ENCODE peak calls at places on chromosome 5, in six cellular contexts. S, Y, W, L, P and U are unnamed samples.

GRCh38 chr5:93915142-93915553 is 173.7 kb upstream of the POU5F2 start:
- DNase-seq in P (peak; percentile 51), L (no peak), Y (peak; percentile 21), S (no peak), W (no peak), U (peak; percentile 26)

GRCh38 chr5:88727705-88728313 is 155.2 kb downstream of the MEF2C start:
- DNase-seq in L (no peak), W (no peak), S (no peak), Y (no peak), P (peak; percentile 10), U (no peak)

GRCh38 chr5:15506146-15506545 is 6.2 kb downstream of the FBXL7 start:
- DNase-seq in S (no peak), P (no peak), L (no peak), W (no peak), Y (no peak), U (no peak)

GRCh38 chr5:53482717-53483638 is 2.5 kb downstream of the FST start:
- DNase-seq in P (no peak), L (no peak), Y (peak; percentile 27), W (peak; percentile 32), S (peak; percentile 5), U (no peak)

GRCh38 chr5:67502951-67503350 is 306.4 kb upstream of the CD180 start:
- DNase-seq in L (no peak), Y (no peak), P (no peak), W (no peak), S (no peak), U (no peak)

GRCh38 chr5:43649256-43649655 is 46.3 kb downstream of the NNT start:
- DNase-seq in P (no peak), W (no peak), L (no peak), Y (peak; percentile 48), S (no peak), U (no peak)

GRCh38 chr5:175681975-175682354 is 24.1 kb downstream of the HRH2 start:
- DNase-seq in W (no peak), S (no peak), Y (no peak), P (no peak), L (no peak), U (no peak)

GRCh38 chr5:116652196-116652729 is 77.6 kb upstream of the SEMA6A start:
- DNase-seq in L (peak; percentile 88), W (peak; percentile 92), P (no peak), Y (no peak), S (no peak), U (peak; percentile 83)

GRCh38 chr5:157063776-157064430 is 5.0 kb upstream of the HAVCR1 start:
- DNase-seq in S (no peak), P (no peak), Y (no peak), W (no peak), L (no peak), U (no peak)

GRCh38 chr5:108143581-108143980 is 238.3 kb downstream of the FBXL17 start:
- DNase-seq in Y (peak; percentile 12), W (no peak), L (no peak), P (no peak), S (no peak), U (no peak)

GRCh38 chr5:156036640-156037039 is 290.3 kb upstream of the SGCD start:
- DNase-seq in P (no peak), Y (peak; percentile 68), W (no peak), S (no peak), L (no peak), U (no peak)

GRCh38 chr5:68216737-68217231 is 1.2 kb downstream of the PIK3R1 start:
- DNase-seq in L (no peak), Y (no peak), P (no peak), W (peak; percentile 12), S (no peak), U (no peak)

GRCh38 chr5:180832638-180833068 is 28.4 kb downstream of the ZFP62 start:
- DNase-seq in S (no peak), L (no peak), Y (no peak), P (no peak), W (no peak), U (no peak)

GRCh38 chr5:151118898-151119600 is 38.2 kb upstream of the TNIP1 start:
- DNase-seq in P (no peak), Y (no peak), W (no peak), L (no peak), S (no peak), U (no peak)

GRCh38 chr5:154673506-154673905 is 81.7 kb upstream of the LARP1 start:
- DNase-seq in W (no peak), S (no peak), Y (no peak), P (no peak), L (no peak), U (no peak)

GRCh38 chr5:159210306-159210722 is 961 bp upstream of the RNF145 start:
- DNase-seq in L (no peak), W (no peak), S (no peak), Y (no peak), P (no peak), U (no peak)

GRCh38 chr5:122933926-122934325 is 88.5 kb downstream of the SNX24 start:
- DNase-seq in L (no peak), Y (no peak), W (no peak), S (no peak), P (no peak), U (no peak)

GRCh38 chr5:169178269-169178668 is 122.7 kb downstream of the SLIT3 start:
- DNase-seq in Y (no peak), S (no peak), L (no peak), W (no peak), P (no peak), U (no peak)

GRCh38 chr5:131209506-131210191 is 38.9 kb downstream of the LYRM7 start:
- DNase-seq in W (no peak), L (no peak), Y (no peak), P (peak; percentile 85), S (peak; percentile 8), U (no peak)

GRCh38 chr5:171961117-171961516 is 45.3 kb downstream of the FBXW11 start:
- DNase-seq in L (no peak), S (peak; percentile 14), P (no peak), W (no peak), Y (no peak), U (no peak)

GRCh38 chr5:58849995-58850667 is 267.3 kb downstream of the RAB3C start:
- DNase-seq in Y (peak; percentile 9), W (peak; percentile 26), S (no peak), L (no peak), P (peak; percentile 34), U (peak; percentile 12)

GRCh38 chr5:149857499-149857898 is 87.1 kb downstream of the PDE6A start:
- DNase-seq in Y (no peak), W (no peak), P (no peak), S (no peak), L (peak; percentile 84), U (no peak)

GRCh38 chr5:169048568-169049125 is 252.3 kb downstream of the SLIT3 start:
- DNase-seq in Y (no peak), S (no peak), L (no peak), P (no peak), W (no peak), U (no peak)

GRCh38 chr5:77696120-77696519 is 57.6 kb upstream of the OTP start:
- DNase-seq in P (no peak), L (no peak), W (no peak), S (no peak), Y (no peak), U (no peak)

GRCh38 chr5:15637345-15637744 is 137.4 kb downstream of the FBXL7 start:
- DNase-seq in S (no peak), L (no peak), Y (no peak), P (no peak), W (no peak), U (no peak)

GRCh38 chr5:163563112-163563511 is 57.7 kb downstream of the MAT2B start:
- DNase-seq in L (no peak), S (no peak), W (no peak), Y (no peak), P (no peak), U (no peak)

GRCh38 chr5:58972301-58972700 is 389.4 kb downstream of the RAB3C start:
- DNase-seq in P (no peak), L (no peak), W (no peak), Y (no peak), S (no peak), U (no peak)